ENCODE peak calls at places on chromosomes 5 and 9, in four cellular contexts. D, A, W and E are unnamed samples.

GRCh38 chr9:20242767-20243166 is 379.5 kb downstream of the MLLT3 start:
- DNase-seq in D (no peak), A (no peak), W (no peak), E (no peak)

GRCh38 chr5:15929616-15930303 is 249.8 kb downstream of the MARCHF11 start:
- DNase-seq in D (no peak), A (no peak), W (no peak), E (no peak)

GRCh38 chr9:34522091-34522887 is 501 bp downstream of the ENHO start:
- DNase-seq in D (no peak), A (no peak), W (no peak), E (no peak)

GRCh38 chr5:52987711-52988329 is 1.3 kb upstream of the ITGA2 start:
- DNase-seq in D (peak), A (no peak), W (peak), E (no peak)

GRCh38 chr5:56683733-56684132 is 131.6 kb upstream of the MAP3K1 start:
- DNase-seq in D (no peak), A (no peak), W (no peak), E (no peak)

GRCh38 chr9:91795500-91796241 is 154.4 kb downstream of the ROR2 start:
- DNase-seq in D (peak), A (no peak), W (no peak), E (no peak)

GRCh38 chr5:114261989-114262388 is 99.9 kb upstream of the KCNN2 start:
- DNase-seq in D (no peak), A (no peak), W (no peak), E (no peak)

GRCh38 chr5:40775085-40775845 is 19.5 kb upstream of the TTC33 start:
- DNase-seq in D (no peak), A (no peak), W (no peak), E (no peak)

DNA sequence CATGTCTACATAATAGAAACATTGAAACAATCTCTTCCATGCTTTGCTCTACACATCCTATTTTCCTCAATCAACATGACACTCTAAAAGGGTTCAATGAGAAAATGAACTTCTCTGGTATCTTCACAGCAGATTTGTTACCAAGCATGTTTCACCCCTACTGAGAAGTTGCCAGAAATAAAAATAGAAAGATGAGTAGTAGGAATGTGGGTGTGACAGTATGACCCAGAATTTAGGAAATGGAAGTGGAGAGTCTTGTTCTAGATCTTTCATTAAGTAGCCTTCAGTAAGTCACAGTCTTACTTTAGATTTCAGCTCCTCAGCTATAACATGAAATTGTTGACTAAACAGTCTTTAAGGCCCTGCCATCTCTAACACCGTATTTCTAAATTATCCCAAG is 581.8 kb downstream of the EFNA5 start:
- DNase-seq in D (no peak), A (no peak), W (no peak), E (no peak)
- TF ChIP-seq FOSL1 in D (no peak), A (no peak), W (no peak), E (no peak)

DNA sequence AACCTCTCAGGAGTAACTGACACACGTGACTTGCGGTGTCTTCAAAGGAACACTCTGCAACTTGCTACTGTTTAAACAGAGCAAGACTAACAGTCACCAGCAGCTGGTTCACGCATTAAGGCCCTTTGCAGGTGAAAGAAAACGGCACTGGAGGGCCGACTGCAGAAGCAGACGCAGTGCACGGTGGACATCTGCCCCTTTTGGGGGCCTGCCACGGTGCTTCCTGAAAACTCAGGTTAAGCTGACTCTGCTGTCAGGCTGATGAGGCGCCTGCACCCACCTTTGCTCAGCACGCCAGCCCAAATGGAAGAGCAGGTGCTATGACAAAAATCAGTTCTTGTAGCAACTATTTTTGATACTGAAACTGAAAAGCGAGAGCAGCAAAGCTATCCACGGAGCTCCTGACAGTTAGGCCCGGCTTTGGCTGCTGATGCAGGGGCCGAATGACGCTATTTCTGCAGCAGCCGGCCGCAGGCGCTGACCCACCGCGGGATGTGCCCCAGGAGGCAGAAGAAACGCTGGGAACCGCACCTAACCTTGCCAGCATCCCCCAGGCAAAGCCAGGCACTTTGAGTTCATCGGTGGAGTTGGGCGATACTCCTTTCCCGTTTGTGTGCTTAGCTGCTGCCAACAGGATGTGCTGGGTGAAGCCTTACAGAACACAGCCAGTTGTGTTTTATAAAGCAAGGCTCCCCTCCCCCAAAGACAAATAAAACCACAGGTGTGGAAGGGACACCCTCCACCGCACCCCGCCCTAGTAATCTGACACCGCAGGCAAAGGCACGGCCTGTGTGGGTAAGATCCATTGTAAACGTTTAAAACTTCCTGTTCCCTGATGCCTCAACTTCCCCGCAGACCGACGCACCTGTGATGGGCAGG is 21.1 kb upstream of the TERT start:
- DNase-seq in D (no peak), A (no peak), W (peak), E (peak)
- TF ChIP-seq FOSL1 in D (no peak), A (no peak), W (no peak), E (no peak)

DNA sequence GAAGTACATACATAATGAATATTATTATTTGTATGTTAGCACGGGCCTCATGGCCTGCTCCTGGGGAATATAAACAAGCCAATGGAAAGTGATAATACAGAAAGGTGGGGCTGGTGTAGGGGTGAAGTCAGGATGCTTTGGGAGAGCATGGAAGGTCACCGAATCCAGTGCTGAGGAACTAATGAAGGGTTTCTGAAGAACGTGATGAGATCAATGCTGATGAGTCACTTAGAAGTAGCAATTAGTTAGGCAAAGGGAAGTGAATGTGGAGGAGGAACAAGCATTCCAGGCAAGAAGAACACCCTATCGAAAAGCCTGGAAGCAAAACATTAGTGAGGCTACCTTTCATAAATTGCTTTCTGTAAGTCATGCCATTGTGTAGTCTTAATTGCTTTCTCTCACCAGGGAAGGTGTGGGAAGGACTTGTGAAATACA is 2.1 kb downstream of the ANXA1 start:
- DNase-seq in D (no peak), A (no peak), W (no peak), E (peak)
- TF ChIP-seq FOSL1 in D (peak), A (no peak), W (no peak), E (peak)

DNA sequence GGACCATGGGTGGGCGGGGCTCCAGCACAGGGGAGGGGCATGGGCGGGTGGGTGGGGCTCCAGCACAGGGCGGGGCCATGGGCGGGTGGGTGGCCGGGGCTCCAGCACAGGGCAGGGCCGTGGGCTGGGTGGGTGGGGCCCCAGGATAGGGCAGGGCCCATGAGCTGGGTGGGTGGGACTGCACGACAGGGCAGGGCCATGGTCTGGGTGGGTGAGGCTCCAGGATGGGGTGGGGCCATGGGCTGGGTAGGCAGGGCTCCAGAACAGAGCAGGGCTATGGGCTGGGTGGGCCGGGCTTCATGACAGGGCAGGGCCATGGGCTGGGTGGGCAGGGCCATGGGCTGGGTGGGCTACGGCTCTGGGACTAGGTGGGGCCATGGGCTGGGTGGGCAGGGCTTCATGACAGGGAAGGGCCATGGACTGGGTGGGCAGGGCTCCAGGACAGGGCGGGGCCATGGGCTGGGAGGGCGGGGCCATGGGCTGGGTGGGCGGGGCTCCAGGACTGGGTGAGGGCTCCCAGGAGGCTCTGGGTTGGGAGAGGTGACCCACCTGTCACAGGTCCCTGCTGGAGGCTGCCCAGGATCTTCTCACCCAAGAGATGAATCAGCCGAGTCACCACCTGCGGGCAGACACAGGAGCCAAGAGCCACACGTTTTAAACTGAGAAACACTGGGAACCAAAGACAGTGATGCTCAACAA is 33.5 kb upstream of the NSMF start:
- DNase-seq in D (peak), A (peak), W (no peak), E (peak)
- TF ChIP-seq FOSL1 in D (no peak), A (no peak), W (no peak), E (no peak)

GRCh38 chr9:127175319-127175715 is 52.9 kb upstream of the ANGPTL2 start:
- DNase-seq in D (no peak), A (no peak), W (no peak), E (no peak)
- TF ChIP-seq FOSL1 in D (no peak), A (no peak), W (no peak), E (no peak)

GRCh38 chr5:172758836-172759149 is 12.2 kb downstream of the DUSP1 start:
- DNase-seq in D (no peak), A (no peak), W (no peak), E (no peak)
- TF ChIP-seq FOSL1 in D (no peak), A (no peak), W (no peak), E (no peak)

DNA sequence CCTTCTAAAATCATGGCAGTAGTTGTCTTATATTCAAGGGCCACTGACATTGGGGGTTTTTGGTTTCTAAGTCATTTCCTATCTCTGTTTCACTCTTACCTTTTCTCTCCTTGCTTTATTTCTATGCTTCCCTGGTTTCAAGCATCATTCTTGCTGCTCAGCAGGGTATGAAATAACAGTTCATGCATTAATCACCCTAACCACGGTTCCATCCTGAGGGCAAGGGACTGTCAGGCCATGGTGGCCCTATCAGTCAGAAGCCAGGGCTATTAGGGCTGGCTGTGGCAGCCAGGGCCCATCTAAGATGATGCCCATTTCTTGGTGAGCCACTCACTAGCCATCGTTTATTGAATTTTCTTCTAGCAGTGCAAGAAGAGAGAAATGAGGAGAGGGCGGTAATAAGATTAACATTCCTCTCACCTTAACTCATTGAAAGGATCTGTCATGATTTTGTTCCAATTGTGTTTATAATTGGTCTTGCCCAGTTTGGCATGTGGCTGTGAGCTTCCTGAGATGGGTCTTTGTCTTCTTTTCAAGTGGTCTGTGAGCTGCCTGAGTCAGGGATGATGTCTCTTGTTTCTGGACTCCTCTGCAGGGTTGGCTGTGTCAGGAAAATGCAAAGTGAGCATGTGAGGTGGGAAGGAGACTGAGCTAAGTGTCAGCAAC is 45.2 kb downstream of the CYSTM1 start:
- DNase-seq in D (no peak), A (no peak), W (no peak), E (no peak)
- TF ChIP-seq FOSL1 in D (peak), A (no peak), W (no peak), E (no peak)

DNA sequence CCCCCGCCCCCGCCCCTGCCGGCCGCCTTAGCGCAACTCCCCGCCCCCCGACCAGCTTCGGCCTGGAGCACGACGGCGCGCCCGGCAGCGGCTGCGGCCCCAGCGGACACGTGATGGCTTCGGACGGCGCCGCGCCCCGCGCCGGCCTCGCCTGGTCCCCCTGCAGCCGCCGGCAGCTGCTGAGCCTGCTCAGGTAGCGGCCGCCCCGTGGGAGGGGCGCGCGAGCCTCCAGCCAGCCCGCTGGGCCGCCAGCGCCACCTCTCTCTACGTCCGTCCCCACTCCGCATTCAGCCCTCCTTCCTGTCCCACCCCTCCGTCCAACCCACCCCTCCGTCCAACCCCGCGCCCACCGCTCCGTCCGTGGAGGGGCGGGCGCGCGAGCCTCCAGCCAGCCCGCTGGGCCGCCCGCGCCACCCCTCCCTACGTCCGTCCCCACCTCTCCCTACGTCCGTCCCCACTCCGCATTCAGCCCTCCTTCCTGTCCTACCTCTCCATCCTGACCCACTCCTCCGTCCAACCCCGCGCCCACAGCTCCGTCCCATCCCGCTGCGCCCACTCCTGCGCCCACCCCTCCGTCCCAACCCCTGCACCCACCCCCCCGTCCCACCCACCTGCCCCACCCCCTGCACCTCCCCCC is 6.5 kb downstream of the ADAMTS13 start:
- DNase-seq in D (no peak), A (no peak), W (peak), E (peak)
- TF ChIP-seq FOSL1 in D (no peak), A (no peak), W (no peak), E (no peak)

GRCh38 chr5:27830551-27830950 is 792.2 kb upstream of the CDH9 start:
- DNase-seq in D (no peak), A (no peak), W (no peak), E (no peak)
- TF ChIP-seq FOSL1 in D (no peak), A (no peak), W (no peak), E (no peak)